ENCODE peak calls at places on chromosomes 16 and 17, in four cellular contexts. Y is WTC11, Z is prostate gland, L is retinal pigment epithelial cell. P is an unnamed sample.

GRCh38 chr17:6153416-6153815 is 83.2 kb downstream of the WSCD1 start:
- DNase-seq in Y (no peak), Z (no peak), L (no peak), P (no peak)

GRCh38 chr17:60086822-60087591 is 8.3 kb upstream of the HEATR6 start:
- DNase-seq in Y (no peak), Z (no peak), L (no peak), P (no peak)

GRCh38 chr17:41510251-41511065 is 5.0 kb upstream of the KRT13 start:
- DNase-seq in Y (no peak), Z (no peak), L (no peak), P (no peak)

GRCh38 chr17:59357219-59357699 is 25.8 kb downstream of the YPEL2 start:
- DNase-seq in Y (no peak), Z (no peak), L (no peak), P (no peak)

GRCh38 chr17:39538875-39539274 is 68.8 kb downstream of the NEUROD2 start:
- DNase-seq in Y (no peak), Z (no peak), L (no peak), P (no peak)

GRCh38 chr17:56678249-56679144 is 85.0 kb downstream of the NOG start:
- DNase-seq in Y (peak; percentile 21), Z (no peak), L (no peak), P (no peak)

GRCh38 chr16:47374629-47375028 is 86.2 kb downstream of the ITFG1 start:
- DNase-seq in Y (no peak), Z (no peak), L (no peak), P (no peak)

GRCh38 chr16:88905563-88905962 is 39.1 kb upstream of the PABPN1L start:
- DNase-seq in Y (peak; percentile 73), Z (no peak), L (no peak), P (no peak)

GRCh38 chr16:82031116-82032084 is 3.7 kb upstream of the HSD17B2 start:
- DNase-seq in Y (no peak), Z (peak; percentile 36), L (no peak), P (no peak)

GRCh38 chr17:31674717-31675349 is 184.2 kb downstream of the COPRS start:
- DNase-seq in Y (no peak), Z (no peak), L (no peak), P (peak; percentile 66)

GRCh38 chr17:20924306-20924705 is 118.5 kb downstream of the USP22 start:
- DNase-seq in Y (no peak), Z (no peak), L (no peak), P (no peak)

GRCh38 chr16:6634151-6634550 is 698.5 kb upstream of the RBFOX1 start:
- DNase-seq in Y (no peak), Z (no peak), L (no peak), P (no peak)

GRCh38 chr17:19713462-19713861 is 2.9 kb downstream of the SLC47A2 start:
- DNase-seq in Y (peak; percentile 68), Z (no peak), L (no peak), P (no peak)
- TF ChIP-seq CTCF in Y (peak; percentile 13), Z (no peak), L (peak; percentile 30), P (peak; percentile 18)

DNA sequence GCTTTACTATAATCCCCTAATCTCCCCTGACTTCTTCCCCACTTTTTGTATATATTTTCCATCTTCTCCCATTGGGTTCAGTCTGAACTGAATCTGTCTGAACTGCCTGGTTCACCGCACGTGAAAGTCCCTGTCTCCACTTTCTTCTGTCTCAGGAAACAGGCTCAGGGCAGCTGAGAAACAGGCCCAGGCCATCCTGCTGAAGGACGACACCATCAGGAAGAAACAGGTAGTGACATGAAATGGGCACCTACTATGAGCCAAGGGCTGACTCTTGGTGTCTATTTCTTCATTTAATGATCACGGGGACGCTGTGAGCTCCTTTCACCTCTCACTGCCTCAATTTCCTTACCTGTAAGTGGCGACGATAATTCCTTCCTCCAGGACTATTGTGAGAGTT is 90.5 kb upstream of the HSBP1 start:
- DNase-seq in Y (peak; percentile 51), Z (no peak), L (no peak), P (no peak)
- TF ChIP-seq CTCF in Y (peak; percentile 34), Z (no peak), L (peak; percentile 18), P (no peak)

GRCh38 chr17:66230918-66231543 is 1.8 kb upstream of the APOH start:
- DNase-seq in Y (no peak), Z (no peak), L (no peak), P (no peak)
- TF ChIP-seq CTCF in Y (no peak), Z (no peak), L (no peak), P (no peak)

DNA sequence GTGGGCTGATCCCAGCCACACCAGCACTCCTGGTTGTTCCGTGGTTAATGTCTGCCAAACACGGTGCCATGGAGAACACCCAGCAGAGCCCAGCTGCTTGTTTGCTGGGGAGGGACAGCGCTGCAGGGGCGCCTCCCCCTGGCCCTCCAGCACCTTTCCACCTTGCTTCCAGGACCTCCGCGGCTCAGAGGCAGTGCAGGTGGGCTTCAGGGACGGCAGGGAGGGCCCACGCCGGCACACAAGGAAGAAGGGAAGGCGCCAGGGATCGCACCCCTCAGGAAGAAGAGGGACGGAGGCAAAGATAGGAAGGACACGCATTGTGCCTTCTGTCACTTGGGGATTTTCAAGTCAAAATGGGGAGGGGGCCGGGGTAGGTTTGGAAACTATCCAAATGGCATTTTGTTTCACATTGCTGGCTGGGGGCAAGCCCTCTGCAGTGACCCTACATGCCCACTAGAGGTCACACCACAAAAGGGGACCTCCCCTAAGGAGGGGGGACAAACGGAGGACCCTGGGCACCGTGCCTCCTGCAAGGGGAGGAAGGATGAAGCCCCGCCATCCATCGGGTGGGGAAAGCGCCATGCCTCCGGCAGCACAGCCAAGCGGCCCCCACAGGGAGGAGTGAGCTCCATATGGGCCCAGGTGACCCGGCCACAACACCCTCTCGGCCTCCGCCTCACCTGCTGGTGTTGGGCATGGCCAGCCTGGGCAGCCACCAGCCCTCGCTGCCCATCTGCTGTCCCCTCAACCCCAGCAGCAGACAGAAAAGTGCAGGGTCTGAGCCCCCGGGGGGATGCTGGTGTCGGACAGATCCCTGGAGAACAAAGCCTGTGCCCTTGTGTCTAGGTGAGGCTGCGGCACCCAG is 7.5 kb upstream of the C16orf95 start:
- DNase-seq in Y (peak; percentile 78), Z (no peak), L (no peak), P (no peak)
- TF ChIP-seq CTCF in Y (peak; percentile 84), Z (peak; percentile 58), L (peak; percentile 88), P (peak; percentile 80)

DNA sequence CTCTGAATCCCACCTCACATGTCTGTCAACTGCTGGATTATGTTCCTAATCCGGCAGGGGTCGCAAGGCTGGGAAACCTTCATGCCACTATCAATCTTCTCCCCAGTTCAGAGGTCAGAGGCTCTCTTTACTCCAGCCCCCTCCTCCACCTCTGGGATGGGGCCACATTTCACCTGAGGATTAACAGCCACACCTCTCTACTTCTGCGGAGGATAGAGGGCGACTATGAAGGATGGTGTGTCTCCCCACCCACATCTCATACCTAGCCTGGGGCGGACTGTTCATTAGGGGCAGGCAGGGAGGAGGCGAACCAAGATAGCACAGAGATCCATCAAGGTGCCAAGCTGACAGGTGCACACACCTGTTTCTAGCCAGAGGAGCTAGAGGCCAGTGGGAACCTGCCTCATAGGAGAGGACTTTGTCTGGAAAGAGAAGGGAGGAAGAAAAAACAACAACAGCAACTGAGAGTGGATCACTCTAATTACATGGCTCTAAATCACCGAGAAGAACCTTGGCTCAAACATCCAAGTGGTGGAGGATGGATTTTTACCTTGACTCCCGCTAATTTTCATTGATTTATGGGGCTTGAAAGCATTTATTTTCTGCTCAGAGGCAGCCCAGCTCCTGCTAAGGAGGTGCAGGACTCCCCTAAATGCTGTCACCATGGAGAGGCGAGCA is 41.9 kb upstream of the SKAP1 start:
- DNase-seq in Y (no peak), Z (no peak), L (no peak), P (no peak)
- TF ChIP-seq CTCF in Y (no peak), Z (no peak), L (no peak), P (no peak)

GRCh38 chr17:77898521-77899434 is 59.7 kb upstream of the TNRC6C start:
- DNase-seq in Y (no peak), Z (no peak), L (no peak), P (no peak)
- TF ChIP-seq CTCF in Y (no peak), Z (no peak), L (no peak), P (no peak)

GRCh38 chr16:546909-547770 is 13.1 kb upstream of the PRR35 start:
- DNase-seq in Y (peak; percentile 88), Z (peak; percentile 77), L (no peak), P (no peak)
- TF ChIP-seq CTCF in Y (peak; percentile 38), Z (peak; percentile 63), L (peak; percentile 33), P (peak; percentile 60)

GRCh38 chr17:35577826-35578194 is 561 bp downstream of the PEX12 start:
- DNase-seq in Y (no peak), Z (no peak), L (no peak), P (no peak)

GRCh38 chr17:35575759-35576158 is 2.6 kb downstream of the PEX12 start:
- DNase-seq in Y (no peak), Z (no peak), L (no peak), P (no peak)

GRCh38 chr17:35578929-35579448 is 618 bp upstream of the PEX12 start:
- DNase-seq in Y (no peak), Z (no peak), L (no peak), P (no peak)

GRCh38 chr17:35578195-35578928 is at the start of gene PEX12:
- DNase-seq in Y (peak; percentile 83), Z (peak; percentile 88), L (peak; percentile 41), P (peak; percentile 56)
- TF ChIP-seq CTCF in Y (no peak), Z (peak; percentile 11), L (no peak), P (no peak)